ENCODE peak calls at places on chromosomes 2 and 18, in five cellular contexts. One of them, this sample, is unnamed.
A peak's percentile ranks its signal among the peaks of the same experiment; 100 is the strongest.

GRCh38 chr18:475202-475624 is 25.3 kb downstream of the COLEC12 start:
- DNase-seq in brain microvascular endothelial cell: peak; percentile 58
- DNase-seq in lower lobe of right lung: no peak
- DNase-seq in gastrocnemius medialis: no peak
- DNase-seq in prostate gland: peak; percentile 13
- DNase-seq in this sample: peak; percentile 59

GRCh38 chr2:239313776-239314175 is 87.0 kb downstream of the HDAC4 start:
- DNase-seq in prostate gland: no peak
- DNase-seq in lower lobe of right lung: peak; percentile 28
- DNase-seq in brain microvascular endothelial cell: no peak
- DNase-seq in gastrocnemius medialis: peak; percentile 32
- DNase-seq in this sample: no peak

GRCh38 chr18:39318462-39318861 is 1752.9 kb upstream of the CELF4 start:
- DNase-seq in gastrocnemius medialis: no peak
- DNase-seq in brain microvascular endothelial cell: no peak
- DNase-seq in lower lobe of right lung: no peak
- DNase-seq in prostate gland: no peak
- DNase-seq in this sample: no peak

GRCh38 chr2:71336802-71337201 is 5.2 kb downstream of the ZNF638 start:
- DNase-seq in lower lobe of right lung: no peak
- DNase-seq in prostate gland: no peak
- DNase-seq in gastrocnemius medialis: no peak
- DNase-seq in brain microvascular endothelial cell: no peak
- DNase-seq in this sample: no peak

GRCh38 chr18:50128506-50129271 is 66.3 kb downstream of the MYO5B start:
- DNase-seq in prostate gland: peak; percentile 28
- DNase-seq in lower lobe of right lung: no peak
- DNase-seq in gastrocnemius medialis: no peak
- DNase-seq in brain microvascular endothelial cell: no peak
- DNase-seq in this sample: peak; percentile 58

GRCh38 chr2:41698787-41699422 is 348.9 kb upstream of the PKDCC start:
- DNase-seq in gastrocnemius medialis: no peak
- DNase-seq in lower lobe of right lung: no peak
- DNase-seq in prostate gland: peak; percentile 16
- DNase-seq in brain microvascular endothelial cell: no peak
- DNase-seq in this sample: peak; percentile 78

GRCh38 chr18:78113445-78113844 is 863.8 kb downstream of the GALR1 start:
- DNase-seq in prostate gland: no peak
- DNase-seq in brain microvascular endothelial cell: no peak
- DNase-seq in gastrocnemius medialis: no peak
- DNase-seq in lower lobe of right lung: no peak
- DNase-seq in this sample: no peak

GRCh38 chr2:56008661-56009411 is 85.3 kb upstream of the EFEMP1 start:
- DNase-seq in prostate gland: no peak
- DNase-seq in brain microvascular endothelial cell: peak; percentile 92
- DNase-seq in gastrocnemius medialis: peak; percentile 14
- DNase-seq in lower lobe of right lung: no peak
- DNase-seq in this sample: peak; percentile 51

GRCh38 chr18:10482985-10483949 is 28.8 kb downstream of the APCDD1 start:
- DNase-seq in brain microvascular endothelial cell: no peak
- DNase-seq in gastrocnemius medialis: peak; percentile 28
- DNase-seq in lower lobe of right lung: no peak
- DNase-seq in prostate gland: no peak
- DNase-seq in this sample: no peak

GRCh38 chr2:74249406-74250122 is 51.1 kb downstream of the MTHFD2 start:
- DNase-seq in gastrocnemius medialis: no peak
- DNase-seq in lower lobe of right lung: no peak
- DNase-seq in brain microvascular endothelial cell: no peak
- DNase-seq in prostate gland: no peak
- DNase-seq in this sample: peak; percentile 12
- H3K27me3 ChIP-seq in gastrocnemius medialis: no peaks in the 10 kb centered on the region
- H3K27me3 ChIP-seq in lower lobe of right lung: no peaks in the 10 kb centered on the region
- H3K27me3 ChIP-seq in brain microvascular endothelial cell: peaks cover 3% of the 10 kb centered on the region
- H3K27me3 ChIP-seq in prostate gland: no peaks in the 10 kb centered on the region
- H3K27me3 ChIP-seq in this sample: no peaks in the 10 kb centered on the region

GRCh38 chr2:216503697-216504375 is 5.2 kb downstream of the RPL37A start:
- DNase-seq in prostate gland: no peak
- DNase-seq in gastrocnemius medialis: no peak
- DNase-seq in lower lobe of right lung: no peak
- DNase-seq in brain microvascular endothelial cell: no peak
- DNase-seq in this sample: no peak

GRCh38 chr2:216505133-216506106 is 6.8 kb downstream of the RPL37A start:
- DNase-seq in brain microvascular endothelial cell: no peak
- DNase-seq in gastrocnemius medialis: no peak
- DNase-seq in prostate gland: no peak
- DNase-seq in lower lobe of right lung: no peak
- DNase-seq in this sample: no peak

GRCh38 chr2:216501854-216502253 is 3.2 kb downstream of the RPL37A start:
- DNase-seq in lower lobe of right lung: no peak
- DNase-seq in gastrocnemius medialis: no peak
- DNase-seq in prostate gland: no peak
- DNase-seq in brain microvascular endothelial cell: no peak
- DNase-seq in this sample: no peak

GRCh38 chr2:216502776-216503629 is 4.4 kb downstream of the RPL37A start:
- DNase-seq in gastrocnemius medialis: no peak
- DNase-seq in prostate gland: no peak
- DNase-seq in lower lobe of right lung: no peak
- DNase-seq in brain microvascular endothelial cell: no peak
- DNase-seq in this sample: no peak

GRCh38 chr2:216504376-216504762 is 5.7 kb downstream of the RPL37A start:
- DNase-seq in gastrocnemius medialis: no peak
- DNase-seq in prostate gland: no peak
- DNase-seq in brain microvascular endothelial cell: no peak
- DNase-seq in lower lobe of right lung: no peak
- DNase-seq in this sample: no peak
- H3K36me3 ChIP-seq in gastrocnemius medialis: peaks cover 7% of the 10 kb centered on the region
- H3K36me3 ChIP-seq in prostate gland: no peaks in the 10 kb centered on the region
- H3K36me3 ChIP-seq in brain microvascular endothelial cell: peaks cover 63% of the 10 kb centered on the region
- H3K36me3 ChIP-seq in lower lobe of right lung: peaks cover 62% of the 10 kb centered on the region
- H3K36me3 ChIP-seq in this sample: peaks cover 49% of the 10 kb centered on the region

GRCh38 chr2:12116228-12116750 is 369.9 kb downstream of the LPIN1 start:
- DNase-seq in lower lobe of right lung: no peak
- DNase-seq in brain microvascular endothelial cell: no peak
- DNase-seq in gastrocnemius medialis: no peak
- DNase-seq in prostate gland: no peak
- DNase-seq in this sample: peak; percentile 9
- H3K4me3 ChIP-seq in lower lobe of right lung: no peak overlapping the region
- H3K4me3 ChIP-seq in brain microvascular endothelial cell: no peak overlapping the region
- H3K4me3 ChIP-seq in gastrocnemius medialis: no peak overlapping the region
- H3K4me3 ChIP-seq in prostate gland: no peak overlapping the region
- H3K4me3 ChIP-seq in this sample: no peak overlapping the region

DNA sequence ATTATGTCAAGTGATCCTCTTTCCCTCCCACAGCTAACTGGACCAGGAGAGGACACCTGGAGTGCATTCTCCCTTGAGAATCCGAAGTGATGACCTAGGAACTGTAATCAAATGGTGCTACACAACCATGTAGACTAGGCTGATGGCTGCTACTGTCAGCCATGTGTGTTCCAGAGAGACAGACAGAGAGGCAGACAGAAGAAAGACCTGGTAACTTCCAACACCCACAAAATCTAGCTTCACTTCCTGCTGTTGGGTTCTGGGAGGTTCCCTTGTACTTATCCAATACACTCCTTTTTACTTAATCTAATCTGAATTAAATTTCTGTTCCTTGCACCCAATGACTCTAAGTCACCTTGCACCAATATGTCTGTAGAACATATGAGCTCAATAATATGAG is 72.3 kb downstream of the AAK1 start:
- DNase-seq in gastrocnemius medialis: no peak
- DNase-seq in lower lobe of right lung: no peak
- DNase-seq in prostate gland: no peak
- DNase-seq in brain microvascular endothelial cell: no peak
- DNase-seq in this sample: no peak
- H3K27me3 ChIP-seq in gastrocnemius medialis: no peaks in the 10 kb centered on the region
- H3K27me3 ChIP-seq in lower lobe of right lung: no peaks in the 10 kb centered on the region
- H3K27me3 ChIP-seq in prostate gland: no peaks in the 10 kb centered on the region
- H3K27me3 ChIP-seq in brain microvascular endothelial cell: no peaks in the 10 kb centered on the region
- H3K27me3 ChIP-seq in this sample: no peaks in the 10 kb centered on the region

DNA sequence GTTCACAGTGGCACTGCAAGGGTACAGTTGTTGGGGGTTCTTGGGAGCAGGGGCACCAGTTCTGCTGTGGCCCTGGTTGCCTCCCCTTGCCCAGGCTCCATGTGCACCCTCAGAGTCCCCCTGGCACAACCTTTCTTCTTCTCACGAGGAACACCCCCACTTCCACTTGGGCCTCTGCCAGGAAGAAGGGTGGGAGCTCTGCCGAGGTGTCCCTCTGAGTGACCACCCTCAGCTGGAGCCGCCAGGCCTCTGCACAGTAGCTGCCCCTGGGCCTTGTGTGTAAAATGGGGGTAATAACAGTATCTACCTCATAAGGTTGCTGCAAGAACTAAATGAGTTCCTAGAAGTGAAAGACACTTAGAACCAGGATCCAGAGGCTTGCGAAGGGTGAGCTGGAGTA is 8.4 kb downstream of the TPRKB start:
- DNase-seq in gastrocnemius medialis: no peak
- DNase-seq in lower lobe of right lung: no peak
- DNase-seq in brain microvascular endothelial cell: no peak
- DNase-seq in prostate gland: no peak
- DNase-seq in this sample: no peak
- H3K36me3 ChIP-seq in gastrocnemius medialis: no peaks in the 10 kb centered on the region
- H3K36me3 ChIP-seq in lower lobe of right lung: peaks cover 58% of the 10 kb centered on the region
- H3K36me3 ChIP-seq in brain microvascular endothelial cell: peaks cover 17% of the 10 kb centered on the region
- H3K36me3 ChIP-seq in prostate gland: no peaks in the 10 kb centered on the region
- H3K36me3 ChIP-seq in this sample: peaks cover 2% of the 10 kb centered on the region

GRCh38 chr2:167880415-167880814 is 367.0 kb downstream of the STK39 start:
- DNase-seq in gastrocnemius medialis: no peak
- DNase-seq in brain microvascular endothelial cell: no peak
- DNase-seq in prostate gland: no peak
- DNase-seq in lower lobe of right lung: no peak
- DNase-seq in this sample: no peak

GRCh38 chr2:167874812-167875211 is 372.6 kb downstream of the STK39 start:
- DNase-seq in gastrocnemius medialis: no peak
- DNase-seq in brain microvascular endothelial cell: no peak
- DNase-seq in prostate gland: no peak
- DNase-seq in lower lobe of right lung: no peak
- DNase-seq in this sample: no peak

DNA sequence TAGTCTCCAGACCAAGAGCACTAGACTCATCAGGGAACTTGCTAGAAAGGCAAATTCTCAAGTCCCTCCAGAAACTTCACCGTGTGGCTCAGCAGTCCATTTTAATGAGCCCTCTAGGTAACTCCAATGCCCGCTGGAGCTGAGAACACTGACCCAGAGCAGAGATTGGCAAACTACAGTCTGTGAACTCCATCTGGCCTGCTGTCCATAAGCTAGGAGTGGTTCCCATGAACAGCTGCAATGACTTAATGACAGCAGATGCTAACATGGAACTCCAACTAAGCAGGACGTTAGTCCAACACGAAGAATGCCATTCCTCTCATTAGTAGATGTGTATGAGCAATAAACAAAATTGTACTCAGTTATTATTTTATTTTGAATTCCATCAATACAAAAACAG is 371.9 kb downstream of the STK39 start:
- DNase-seq in gastrocnemius medialis: no peak
- DNase-seq in prostate gland: no peak
- DNase-seq in lower lobe of right lung: no peak
- DNase-seq in brain microvascular endothelial cell: no peak
- DNase-seq in this sample: no peak
- H3K4me3 ChIP-seq in gastrocnemius medialis: no peak overlapping the region
- H3K4me3 ChIP-seq in prostate gland: no peak overlapping the region
- H3K4me3 ChIP-seq in lower lobe of right lung: no peak overlapping the region
- H3K4me3 ChIP-seq in brain microvascular endothelial cell: no peak overlapping the region
- H3K4me3 ChIP-seq in this sample: no peak overlapping the region

GRCh38 chr2:176161041-176161785 is 4.1 kb downstream of the HOXD3 start:
- DNase-seq in lower lobe of right lung: no peak
- DNase-seq in prostate gland: no peak
- DNase-seq in gastrocnemius medialis: no peak
- DNase-seq in brain microvascular endothelial cell: no peak
- DNase-seq in this sample: no peak
- H3K27me3 ChIP-seq in lower lobe of right lung: peaks cover 100% of the 10 kb centered on the region
- H3K27me3 ChIP-seq in prostate gland: peaks cover 73% of the 10 kb centered on the region
- H3K27me3 ChIP-seq in gastrocnemius medialis: peaks cover 88% of the 10 kb centered on the region
- H3K27me3 ChIP-seq in brain microvascular endothelial cell: peaks cover 96% of the 10 kb centered on the region
- H3K27me3 ChIP-seq in this sample: peaks cover 100% of the 10 kb centered on the region

This sample was measured in H7.